ENCODE peak calls at places on chromosomes 13 and 19, in six cellular contexts. D is body of pancreas, S is GM06990, G is uterus, E is ovary, X is heart left ventricle. B is an unnamed sample. For H3K27me3, the result is how much of the 10 kb centered on the place peaks cover.

GRCh38 chr19:33778089-33778791 is 18.4 kb upstream of the KCTD15 start:
- DNase-seq in D (peak), S (peak), G (peak), E (peak), X (peak), B (peak)

GRCh38 chr19:43643326-43643725 is 3.7 kb upstream of the CADM4 start:
- DNase-seq in D (no peak), S (no peak), G (no peak), E (no peak), X (no peak), B (no peak)

GRCh38 chr19:40974633-40975037 is 16.4 kb upstream of the CYP2B6 start:
- DNase-seq in D (peak), S (no peak), G (peak), E (peak), X (peak), B (peak)

GRCh38 chr13:94007072-94007471 is 472.4 kb downstream of the DCT start:
- DNase-seq in D (no peak), S (no peak), G (no peak), E (no peak), X (no peak), B (no peak)

GRCh38 chr19:17909017-17909732 is 23.6 kb upstream of the CCDC124 start:
- DNase-seq in D (peak), S (no peak), G (no peak), E (no peak), X (no peak), B (no peak)

GRCh38 chr19:38252935-38253691 is 3.1 kb downstream of the PPP1R14A start:
- DNase-seq in D (no peak), S (no peak), G (peak), E (peak), X (peak), B (peak)

GRCh38 chr19:13463296-13463695 is 43.0 kb downstream of the CACNA1A start:
- DNase-seq in D (no peak), S (no peak), G (no peak), E (no peak), X (no peak), B (no peak)

GRCh38 chr19:17538684-17539287 is 16.7 kb upstream of the COLGALT1 start:
- DNase-seq in D (no peak), S (peak), G (no peak), E (no peak), X (no peak), B (no peak)

GRCh38 chr19:46036745-46037126 is 4.1 kb downstream of the IGFL4 start:
- DNase-seq in D (no peak), S (no peak), G (no peak), E (no peak), X (no peak), B (no peak)

GRCh38 chr19:35851213-35852028 is 883 bp downstream of the NPHS1 start:
- DNase-seq in D (peak), S (no peak), G (no peak), E (no peak), X (no peak), B (no peak)

DNA sequence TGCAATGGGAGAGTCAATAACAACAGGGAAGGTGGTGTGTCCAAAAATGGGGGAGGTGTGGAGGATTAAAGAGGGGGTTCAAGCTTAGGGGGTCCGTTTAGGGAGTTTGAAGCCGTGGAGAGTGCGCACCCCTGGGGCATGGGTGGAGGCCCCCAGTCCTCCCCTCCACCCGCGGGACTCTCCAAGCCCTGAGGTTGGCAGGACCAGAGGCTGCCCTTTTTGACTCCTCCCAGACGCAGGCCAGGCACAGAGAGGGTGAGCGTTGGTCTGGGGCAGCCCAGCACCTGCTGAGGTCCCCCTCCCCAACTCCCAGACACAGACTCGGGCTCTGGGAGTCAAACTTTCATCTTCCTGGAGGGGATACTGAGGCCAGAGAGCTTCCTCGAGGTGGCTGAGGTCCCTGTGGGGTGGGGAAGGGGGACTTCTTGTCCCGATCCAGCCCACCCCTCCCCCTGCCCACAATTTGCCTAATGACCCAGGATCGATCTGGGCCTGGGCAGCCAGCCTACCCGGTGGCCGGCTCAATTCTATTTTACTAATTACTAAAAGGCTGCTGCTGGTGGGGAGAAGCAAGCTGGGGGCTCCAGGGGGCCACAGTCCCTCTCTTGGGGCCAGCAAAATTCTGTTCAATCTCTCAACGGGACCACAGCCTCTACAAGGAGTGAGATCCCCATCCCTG is 2.8 kb upstream of the ONECUT3 start:
- DNase-seq in D (no peak), S (no peak), G (no peak), E (no peak), X (no peak), B (no peak)
- H3K27me3 ChIP-seq in D (under half), S (under half), G (half or more), E (under half), X (half or more), B (under half)

DNA sequence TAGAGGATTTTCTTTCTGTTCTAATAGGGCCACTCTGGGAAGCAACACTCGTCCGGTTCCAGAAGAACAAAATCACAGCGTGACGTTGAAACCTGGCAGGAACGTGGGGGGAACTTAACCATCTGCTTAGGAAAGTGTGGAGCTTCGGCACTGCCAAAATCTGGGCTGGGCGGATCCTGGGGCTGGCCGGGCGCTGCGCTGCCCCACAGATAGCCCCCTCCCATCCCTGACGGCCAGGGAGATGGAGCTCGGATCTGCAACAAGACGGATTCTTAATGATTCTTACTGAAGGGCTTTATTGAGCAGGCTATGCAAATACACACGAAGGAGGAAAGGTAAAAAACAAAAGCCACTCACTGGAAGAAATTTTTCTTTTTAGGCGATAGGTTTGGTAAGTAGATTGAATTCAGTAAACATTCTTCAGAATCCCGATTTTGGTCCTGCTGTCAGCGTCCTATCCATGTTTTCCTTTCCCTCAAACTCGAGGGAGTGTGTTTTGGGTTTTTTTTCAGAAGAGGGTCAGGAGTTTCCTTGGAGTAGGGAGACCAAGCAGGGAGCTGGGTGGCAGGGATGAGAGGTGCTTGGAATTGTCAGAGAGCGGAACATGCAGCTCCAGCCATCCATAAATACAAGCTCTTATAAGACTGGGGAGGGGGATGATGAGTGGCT is 1.4 kb upstream of the PCDH8 start:
- DNase-seq in D (no peak), S (no peak), G (no peak), E (no peak), X (no peak), B (no peak)
- H3K27me3 ChIP-seq in D (under half), S (under half), G (under half), E (under half), X (under half), B (under half)

GRCh38 chr19:42386974-42387707 is 3.0 kb downstream of the CNFN start:
- DNase-seq in D (peak), S (peak), G (peak), E (peak), X (peak), B (no peak)
- H3K27me3 ChIP-seq in D (under half), S (under half), G (under half), E (under half), X (under half), B (under half)

GRCh38 chr13:74218291-74218690 is 84.1 kb upstream of the KLF12 start:
- DNase-seq in D (no peak), S (no peak), G (no peak), E (no peak), X (no peak), B (no peak)
- H3K27me3 ChIP-seq in D (under half), S (under half), G (under half), E (under half), X (under half), B (under half)

GRCh38 chr13:20719783-20720182 is 16.3 kb downstream of the IL17D start:
- DNase-seq in D (no peak), S (no peak), G (no peak), E (no peak), X (no peak), B (no peak)
- H3K27me3 ChIP-seq in D (under half), S (under half), G (under half), E (under half), X (under half), B (under half)

GRCh38 chr19:53908933-53909415 is at the start of gene CACNG7:
- DNase-seq in D (no peak), S (no peak), G (no peak), E (no peak), X (no peak), B (no peak)

GRCh38 chr19:53908106-53908932 is 759 bp upstream of the CACNG7 start:
- DNase-seq in D (peak), S (peak), G (no peak), E (peak), X (no peak), B (no peak)

GRCh38 chr19:53907690-53908089 is 1.4 kb upstream of the CACNG7 start:
- DNase-seq in D (no peak), S (no peak), G (no peak), E (no peak), X (no peak), B (no peak)

GRCh38 chr19:53910170-53910518 is 1.1 kb downstream of the CACNG7 start:
- DNase-seq in D (no peak), S (no peak), G (no peak), E (no peak), X (no peak), B (no peak)

GRCh38 chr19:53909471-53910169 is 542 bp downstream of the CACNG7 start:
- DNase-seq in D (no peak), S (no peak), G (no peak), E (no peak), X (no peak), B (no peak)
- H3K27me3 ChIP-seq in D (under half), S (under half), G (under half), E (under half), X (under half), B (under half)

B was measured in aorta.